ENCODE peak calls at places on chromosomes 12 and 14, in seven cellular contexts. I is A549, J is GM12865, K is endodermal cell, T is choroid plexus epithelial cell, Z is mammary epithelial cell, S is sigmoid colon. G is an unnamed sample.

GRCh38 chr12:124527861-124528561 is 39.4 kb downstream of the NCOR2 start:
- DNase-seq in I (no peak), J (no peak), K (peak; percentile 74), T (peak; percentile 62), Z (no peak), S (no peak), G (no peak)

GRCh38 chr14:104082807-104083206 is 2.7 kb upstream of the ASPG start:
- DNase-seq in I (no peak), J (no peak), K (no peak), T (no peak), Z (no peak), S (no peak), G (no peak)

GRCh38 chr12:79657136-79657535 is 33.6 kb downstream of the PAWR start:
- DNase-seq in I (no peak), J (no peak), K (no peak), T (no peak), Z (peak; percentile 47), S (no peak), G (no peak)

GRCh38 chr14:96284008-96284407 is 28.0 kb downstream of the BDKRB1 start:
- DNase-seq in I (no peak), J (no peak), K (no peak), T (no peak), Z (no peak), S (no peak), G (no peak)

GRCh38 chr12:1369942-1370620 is 224.3 kb downstream of the FBXL14 start:
- DNase-seq in I (no peak), J (no peak), K (no peak), T (no peak), Z (no peak), S (no peak), G (no peak)

GRCh38 chr12:3965096-3965495 is 91.9 kb upstream of the PARP11 start:
- DNase-seq in I (no peak), J (no peak), K (no peak), T (no peak), Z (no peak), S (no peak), G (peak; percentile 10)

GRCh38 chr14:94345344-94346072 is 22.4 kb upstream of the SERPINA6 start:
- DNase-seq in I (peak; percentile 81), J (no peak), K (no peak), T (peak; percentile 67), Z (peak; percentile 91), S (no peak), G (peak; percentile 68)

GRCh38 chr12:69354172-69354560 is 5.4 kb upstream of the YEATS4 start:
- DNase-seq in I (no peak), J (no peak), K (no peak), T (no peak), Z (no peak), S (no peak), G (no peak)

GRCh38 chr14:68293404-68293803 is 473.8 kb downstream of the RAD51B start:
- DNase-seq in I (no peak), J (peak; percentile 62), K (no peak), T (no peak), Z (no peak), S (no peak), G (no peak)

GRCh38 chr14:49424436-49425331 is 161.5 kb downstream of the RPS29 start:
- DNase-seq in I (peak; percentile 11), J (no peak), K (no peak), T (no peak), Z (peak; percentile 21), S (no peak), G (no peak)

GRCh38 chr14:103650213-103650612 is 21.2 kb downstream of the KLC1 start:
- DNase-seq in I (no peak), J (no peak), K (no peak), T (no peak), Z (no peak), S (no peak), G (no peak)

GRCh38 chr14:91032250-91032649 is 28.2 kb downstream of the RPS6KA5 start:
- DNase-seq in I (no peak), J (no peak), K (no peak), T (no peak), Z (no peak), S (no peak), G (no peak)

GRCh38 chr12:120262852-120263724 is 2.4 kb downstream of the PXN start:
- DNase-seq in I (no peak), J (no peak), K (peak; percentile 62), T (no peak), Z (no peak), S (peak; percentile 76), G (no peak)

GRCh38 chr14:80637726-80638619 is 303.6 kb downstream of the CEP128 start:
- DNase-seq in I (no peak), J (no peak), K (no peak), T (peak; percentile 49), Z (no peak), S (no peak), G (no peak)

GRCh38 chr12:128797119-128798118 is 26.3 kb downstream of the SLC15A4 start:
- DNase-seq in I (no peak), J (no peak), K (no peak), T (peak; percentile 76), Z (no peak), S (peak; percentile 46), G (no peak)

GRCh38 chr12:49027846-49028245 is 9.3 kb upstream of the PRKAG1 start:
- DNase-seq in I (no peak), J (no peak), K (no peak), T (no peak), Z (no peak), S (no peak), G (peak; percentile 82)

GRCh38 chr12:122975790-122976647 is 975 bp downstream of the OGFOD2 start:
- DNase-seq in I (no peak), J (no peak), K (peak; percentile 68), T (peak; percentile 27), Z (no peak), S (no peak), G (no peak)

GRCh38 chr12:123121670-123122069 is 29.2 kb downstream of the PITPNM2 start:
- DNase-seq in I (no peak), J (no peak), K (no peak), T (no peak), Z (no peak), S (no peak), G (no peak)

GRCh38 chr12:47882796-47883546 is 21.8 kb downstream of the VDR start:
- DNase-seq in I (no peak), J (peak; percentile 89), K (no peak), T (no peak), Z (peak; percentile 43), S (peak; percentile 64), G (no peak)

GRCh38 chr12:6250343-6250742 is 50.1 kb downstream of the CD9 start:
- DNase-seq in I (no peak), J (no peak), K (peak; percentile 67), T (no peak), Z (no peak), S (no peak), G (no peak)

GRCh38 chr12:114799574-114800487 is 115.9 kb upstream of the TBX3 start:
- DNase-seq in I (peak; percentile 44), J (no peak), K (peak; percentile 81), T (peak; percentile 32), Z (no peak), S (no peak), G (no peak)

GRCh38 chr12:109310247-109311125 is 1.4 kb upstream of the FOXN4 start:
- DNase-seq in I (no peak), J (no peak), K (peak; percentile 76), T (no peak), Z (no peak), S (no peak), G (peak; percentile 84)

GRCh38 chr14:68173227-68173972 is 353.8 kb downstream of the RAD51B start:
- DNase-seq in I (no peak), J (no peak), K (no peak), T (peak; percentile 37), Z (no peak), S (no peak), G (no peak)

DNA sequence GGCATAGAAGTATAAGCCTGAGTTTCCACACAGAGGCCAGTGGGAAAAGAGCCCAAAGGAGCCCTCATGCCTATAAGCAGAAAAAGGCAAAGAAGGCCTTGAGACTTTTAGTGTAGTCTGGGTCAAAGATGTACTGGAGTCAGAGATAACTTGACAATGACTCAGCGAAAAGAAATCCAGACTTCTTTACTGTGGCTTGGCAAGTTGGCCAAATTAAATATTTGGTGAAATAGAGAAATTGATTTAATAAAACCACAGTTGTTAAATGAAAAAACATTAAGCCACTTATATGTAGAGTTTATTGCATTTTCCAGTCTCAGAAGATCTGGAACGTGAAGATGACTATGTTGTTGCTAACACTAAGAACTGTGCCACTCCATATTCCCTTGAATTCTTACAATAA is 105.1 kb downstream of the TMTC3 start:
- DNase-seq in I (peak; percentile 77), J (no peak), K (no peak), T (peak; percentile 76), Z (peak; percentile 66), S (no peak), G (no peak)
- TF ChIP-seq CTCF in I (no peak), J (no peak), K (no peak), T (no peak), Z (no peak), S (no peak), G (no peak)

GRCh38 chr12:45816652-45817051 is 87.1 kb downstream of the ARID2 start:
- DNase-seq in I (no peak), J (no peak), K (no peak), T (no peak), Z (no peak), S (no peak), G (no peak)
- TF ChIP-seq CTCF in I (no peak), J (no peak), K (peak; percentile 52), T (no peak), Z (peak; percentile 20), S (no peak), G (no peak)

GRCh38 chr12:52667931-52668330 is 12.3 kb downstream of the KRT1 start:
- DNase-seq in I (no peak), J (no peak), K (no peak), T (no peak), Z (no peak), S (no peak), G (no peak)

GRCh38 chr12:52670961-52671360 is 9.2 kb downstream of the KRT1 start:
- DNase-seq in I (no peak), J (no peak), K (no peak), T (no peak), Z (peak; percentile 54), S (no peak), G (no peak)

GRCh38 chr12:52670506-52670905 is 9.7 kb downstream of the KRT1 start:
- DNase-seq in I (no peak), J (no peak), K (no peak), T (no peak), Z (no peak), S (no peak), G (no peak)

GRCh38 chr12:52669426-52669825 is 10.8 kb downstream of the KRT1 start:
- DNase-seq in I (no peak), J (no peak), K (no peak), T (no peak), Z (no peak), S (no peak), G (no peak)

DNA sequence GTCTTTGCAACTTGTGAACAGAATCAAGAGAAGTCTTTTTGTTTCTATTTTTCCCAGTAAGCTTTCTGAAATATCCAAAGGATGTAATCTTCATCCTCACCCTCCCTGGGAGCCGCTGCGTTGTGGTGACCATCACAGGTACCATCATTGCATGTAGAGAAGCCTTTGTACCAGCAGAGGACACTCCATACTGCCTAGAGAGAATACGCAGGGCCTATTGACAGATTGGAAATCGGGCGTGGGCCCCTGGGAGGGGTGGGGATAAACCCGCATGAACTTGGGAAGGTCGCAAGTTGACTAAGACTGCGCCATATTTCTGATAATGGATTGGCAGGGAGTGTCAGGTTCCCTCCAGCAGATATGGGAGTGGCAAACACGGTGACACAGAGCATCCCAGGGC is 12.7 kb downstream of the KRT1 start:
- DNase-seq in I (peak; percentile 33), J (no peak), K (peak; percentile 77), T (peak; percentile 10), Z (no peak), S (no peak), G (no peak)
- TF ChIP-seq CTCF in I (peak; percentile 19), J (peak; percentile 20), K (peak; percentile 75), T (peak; percentile 48), Z (no peak), S (no peak), G (no peak)

GRCh38 chr12:127487031-127487430 is 779.9 kb upstream of the TMEM132C start:
- DNase-seq in I (no peak), J (no peak), K (no peak), T (peak; percentile 41), Z (no peak), S (no peak), G (no peak)
- TF ChIP-seq CTCF in I (no peak), J (no peak), K (no peak), T (no peak), Z (no peak), S (no peak), G (no peak)